ENCODE peak calls at places on chromosomes 2 and 18, in seven cellular contexts. X is AG10803, N is tibial artery, O is fibroblast of lung, P is right lobe of liver, L is foreskin fibroblast, H is heart right ventricle. T is an unnamed sample.

GRCh38 chr2:226618875-226619605 is 180.6 kb downstream of the IRS1 start:
- DNase-seq in X (peak), P (no peak), O (peak), H (no peak), L (peak), N (no peak), T (peak)

GRCh38 chr2:28449489-28450395 is 46.1 kb upstream of the PLB1 start:
- DNase-seq in L (peak), H (no peak), O (peak), P (no peak), N (no peak), X (no peak), T (peak)

GRCh38 chr2:144156736-144157645 is 362.9 kb downstream of the ZEB2 start:
- DNase-seq in O (no peak), L (peak), H (no peak), N (no peak), P (no peak), X (no peak), T (peak)

GRCh38 chr18:12455511-12455910 is 47.8 kb downstream of the PRELID3A start:
- DNase-seq in X (no peak), P (no peak), L (peak), H (no peak), N (no peak), O (peak), T (peak)

GRCh38 chr2:44620189-44620990 is 258.6 kb downstream of the CAMKMT start:
- DNase-seq in P (no peak), L (peak), N (no peak), X (no peak), H (no peak), O (no peak), T (no peak)

GRCh38 chr18:71252351-71252862 is 963.6 kb downstream of the SOCS6 start:
- DNase-seq in P (no peak), O (no peak), L (no peak), N (no peak), H (no peak), X (no peak), T (no peak)

GRCh38 chr2:212646698-212647097 is 108.1 kb upstream of the ERBB4 start:
- DNase-seq in H (no peak), N (no peak), X (peak), O (peak), P (no peak), L (peak), T (peak)

GRCh38 chr2:8229546-8229986 is 452.3 kb upstream of the ID2 start:
- DNase-seq in P (no peak), X (peak), N (peak), O (peak), H (peak), L (peak), T (peak)

GRCh38 chr2:171531836-171532450 is 9.7 kb downstream of the CYBRD1 start:
- DNase-seq in L (peak), O (peak), P (no peak), X (no peak), H (no peak), N (no peak), T (peak)

DNA sequence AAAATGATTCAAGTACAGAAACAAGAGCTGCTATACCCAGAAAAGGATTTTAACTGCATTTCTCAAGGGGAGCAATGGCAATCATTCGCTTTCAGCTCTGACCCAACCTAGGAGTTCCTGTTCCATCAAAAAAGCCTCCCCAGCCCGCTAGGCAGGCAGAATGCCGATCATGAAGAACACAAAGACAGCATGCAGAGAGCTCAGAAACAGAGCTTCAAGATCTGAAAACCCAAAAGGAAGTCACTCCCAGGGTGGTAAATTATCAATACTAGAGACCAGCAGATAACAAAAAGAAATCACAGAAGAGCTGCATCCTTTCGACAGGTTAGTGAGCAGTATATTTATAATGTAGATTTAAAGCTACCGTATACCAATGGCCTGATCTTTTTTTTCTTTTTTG is 84.8 kb upstream of the CRIM1 start:
- DNase-seq in X (no peak), L (no peak), N (no peak), H (no peak), O (no peak), P (no peak), T (no peak)
- H3K4me3 ChIP-seq in X (no peak), L (no peak), N (no peak), H (no peak), O (no peak), P (no peak), T (no peak)

GRCh38 chr2:228983700-228984099 is 287.4 kb downstream of the PID1 start:
- DNase-seq in N (no peak), X (no peak), H (no peak), O (no peak), P (no peak), L (no peak), T (no peak)
- TF ChIP-seq CTCF in N (no peak), X (no peak), H (no peak), O (peak), P (no peak), L (no peak), T (no peak)

DNA sequence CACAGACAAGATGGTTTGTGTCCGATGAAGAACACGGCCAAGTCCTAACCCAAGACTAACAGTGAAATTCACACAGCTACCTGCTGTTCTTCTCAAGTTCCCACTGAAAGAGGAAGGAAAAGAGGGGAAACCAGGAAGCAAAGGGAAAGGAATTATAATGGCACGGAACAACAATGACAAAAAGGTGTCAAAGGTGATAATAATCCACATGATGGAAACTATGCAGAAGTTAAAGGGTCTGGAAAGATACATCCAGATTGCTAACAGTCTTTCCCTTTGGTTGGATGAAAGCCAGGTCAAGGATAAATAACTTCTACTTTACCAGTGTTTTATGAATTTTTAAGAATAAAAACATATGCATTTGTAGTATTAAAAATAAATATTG is 33.9 kb downstream of the NOL10 start:
- DNase-seq in N (no peak), P (no peak), L (no peak), X (no peak), H (no peak), O (no peak), T (no peak)
- H3K4me3 ChIP-seq in N (no peak), P (no peak), L (no peak), X (no peak), H (no peak), O (no peak), T (no peak)

GRCh38 chr18:8478166-8478967 is 130.9 kb upstream of the RAB12 start:
- DNase-seq in H (peak), X (peak), O (peak), P (peak), N (no peak), L (peak), T (peak)

GRCh38 chr18:8480506-8481328 is 128.5 kb upstream of the RAB12 start:
- DNase-seq in X (peak), N (no peak), P (no peak), O (peak), L (peak), H (peak), T (peak)

GRCh38 chr18:8479826-8480225 is 129.4 kb upstream of the RAB12 start:
- DNase-seq in N (no peak), H (no peak), X (no peak), P (no peak), O (no peak), L (no peak), T (no peak)

GRCh38 chr18:8477615-8478014 is 131.6 kb upstream of the RAB12 start:
- DNase-seq in H (no peak), N (no peak), X (no peak), P (no peak), O (no peak), L (no peak), T (no peak)

GRCh38 chr18:8478968-8479370 is 130.3 kb upstream of the RAB12 start:
- DNase-seq in X (no peak), O (no peak), L (no peak), N (no peak), P (no peak), H (no peak), T (no peak)
- TF ChIP-seq CTCF in X (no peak), O (no peak), L (no peak), N (peak), P (no peak), H (no peak), T (no peak)

GRCh38 chr2:198691236-198691635 is 766.5 kb downstream of the SATB2 start:
- DNase-seq in L (no peak), O (no peak), N (no peak), H (no peak), P (no peak), X (no peak), T (no peak)

GRCh38 chr2:198697794-198698193 is 759.9 kb downstream of the SATB2 start:
- DNase-seq in H (no peak), X (no peak), L (no peak), P (no peak), O (no peak), N (no peak), T (no peak)

GRCh38 chr2:198697218-198697617 is 760.5 kb downstream of the SATB2 start:
- DNase-seq in N (no peak), L (no peak), H (no peak), X (no peak), O (no peak), P (no peak), T (no peak)

GRCh38 chr2:198695879-198696278 is 761.9 kb downstream of the SATB2 start:
- DNase-seq in L (no peak), N (no peak), P (no peak), O (no peak), H (no peak), X (no peak), T (no peak)

DNA sequence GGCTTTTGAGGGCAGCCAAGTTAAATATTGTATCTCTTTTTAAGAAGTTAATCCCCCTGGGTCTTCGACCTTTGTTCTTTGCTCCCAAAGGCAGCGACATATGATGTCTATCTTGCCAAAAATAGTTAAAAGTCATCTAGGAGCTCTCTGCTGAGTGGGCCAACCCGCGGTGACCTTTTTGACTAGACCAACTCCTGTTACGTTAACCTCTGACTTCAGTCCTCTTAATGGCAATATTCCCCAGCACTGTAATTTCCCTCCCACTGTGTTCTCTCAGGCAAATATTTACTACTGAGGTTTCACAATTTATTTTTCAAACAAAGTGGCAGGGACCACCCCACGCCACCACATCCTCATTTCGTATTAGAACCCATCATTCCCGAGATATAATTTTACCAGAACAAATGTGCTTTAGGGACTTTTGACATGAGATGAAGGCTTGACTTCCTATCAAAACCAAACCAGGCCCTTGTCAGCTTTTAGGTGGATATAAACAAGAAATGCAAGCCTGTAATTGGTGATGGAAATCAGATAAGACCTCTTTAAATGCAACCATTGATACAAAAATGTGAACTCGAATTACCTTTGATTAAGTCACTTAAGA is 764.7 kb downstream of the SATB2 start:
- DNase-seq in O (no peak), L (no peak), P (peak), H (no peak), N (no peak), X (no peak), T (no peak)
- H3K4me3 ChIP-seq in O (no peak), L (no peak), P (no peak), H (no peak), N (no peak), X (no peak), T (no peak)

T was measured in cardiac fibroblast.